ENCODE peak calls at places on chromosomes 5 and 9, in ten cellular contexts. One of them, this sample, is unnamed.

GRCh38 chr5:117657591-117657990 is 1083.0 kb upstream of the SEMA6A start:
- DNase-seq in stimulated activated CD4-positive, alpha-beta T cell treated with anti-CD3 and anti-CD28 coated beads, Interleukin-12 subunit alpha, Interleukin-12 subunit beta, amount 100 ng/mL, for 4 hours: no peak
- DNase-seq in GM23248: no peak
- DNase-seq in astrocyte of the spinal cord: peak; percentile 57
- DNase-seq in HFF-Myc: no peak
- DNase-seq in cardiac septum: no peak
- DNase-seq in HuH-7: no peak
- DNase-seq in DMS153: peak; percentile 76
- DNase-seq in psoas muscle: no peak
- DNase-seq in GM10248: no peak
- DNase-seq in this sample: no peak

GRCh38 chr5:120803282-120803681 is 339.2 kb downstream of the PRR16 start:
- DNase-seq in stimulated activated CD4-positive, alpha-beta T cell treated with anti-CD3 and anti-CD28 coated beads, Interleukin-12 subunit alpha, Interleukin-12 subunit beta, amount 100 ng/mL, for 4 hours: no peak
- DNase-seq in GM23248: peak; percentile 63
- DNase-seq in astrocyte of the spinal cord: peak; percentile 49
- DNase-seq in HFF-Myc: no peak
- DNase-seq in cardiac septum: no peak
- DNase-seq in HuH-7: no peak
- DNase-seq in DMS153: no peak
- DNase-seq in psoas muscle: no peak
- DNase-seq in GM10248: no peak
- DNase-seq in this sample: no peak

GRCh38 chr9:137717776-137718327 is 99.0 kb downstream of the EHMT1 start:
- DNase-seq in stimulated activated CD4-positive, alpha-beta T cell treated with anti-CD3 and anti-CD28 coated beads, Interleukin-12 subunit alpha, Interleukin-12 subunit beta, amount 100 ng/mL, for 4 hours: no peak
- DNase-seq in GM23248: no peak
- DNase-seq in astrocyte of the spinal cord: no peak
- DNase-seq in HFF-Myc: no peak
- DNase-seq in cardiac septum: no peak
- DNase-seq in HuH-7: no peak
- DNase-seq in DMS153: no peak
- DNase-seq in psoas muscle: no peak
- DNase-seq in GM10248: no peak
- DNase-seq in this sample: no peak

GRCh38 chr9:19969721-19970120 is 180.9 kb upstream of the SLC24A2 start:
- DNase-seq in stimulated activated CD4-positive, alpha-beta T cell treated with anti-CD3 and anti-CD28 coated beads, Interleukin-12 subunit alpha, Interleukin-12 subunit beta, amount 100 ng/mL, for 4 hours: no peak
- DNase-seq in GM23248: peak; percentile 66
- DNase-seq in astrocyte of the spinal cord: no peak
- DNase-seq in HFF-Myc: no peak
- DNase-seq in cardiac septum: no peak
- DNase-seq in HuH-7: no peak
- DNase-seq in DMS153: no peak
- DNase-seq in psoas muscle: no peak
- DNase-seq in GM10248: no peak
- DNase-seq in this sample: no peak

GRCh38 chr5:45105491-45105994 is 296.8 kb downstream of the MRPS30 start:
- DNase-seq in stimulated activated CD4-positive, alpha-beta T cell treated with anti-CD3 and anti-CD28 coated beads, Interleukin-12 subunit alpha, Interleukin-12 subunit beta, amount 100 ng/mL, for 4 hours: no peak
- DNase-seq in GM23248: no peak
- DNase-seq in astrocyte of the spinal cord: no peak
- DNase-seq in HFF-Myc: no peak
- DNase-seq in cardiac septum: no peak
- DNase-seq in HuH-7: no peak
- DNase-seq in DMS153: no peak
- DNase-seq in psoas muscle: no peak
- DNase-seq in GM10248: no peak
- DNase-seq in this sample: no peak

GRCh38 chr9:92637886-92638620 is 31.9 kb downstream of the IPPK start:
- DNase-seq in stimulated activated CD4-positive, alpha-beta T cell treated with anti-CD3 and anti-CD28 coated beads, Interleukin-12 subunit alpha, Interleukin-12 subunit beta, amount 100 ng/mL, for 4 hours: no peak
- DNase-seq in GM23248: no peak
- DNase-seq in astrocyte of the spinal cord: no peak
- DNase-seq in HFF-Myc: no peak
- DNase-seq in cardiac septum: no peak
- DNase-seq in HuH-7: no peak
- DNase-seq in DMS153: no peak
- DNase-seq in psoas muscle: no peak
- DNase-seq in GM10248: no peak
- DNase-seq in this sample: no peak

GRCh38 chr5:139870677-139871076 is 75.1 kb downstream of the PSD2 start:
- DNase-seq in stimulated activated CD4-positive, alpha-beta T cell treated with anti-CD3 and anti-CD28 coated beads, Interleukin-12 subunit alpha, Interleukin-12 subunit beta, amount 100 ng/mL, for 4 hours: no peak
- DNase-seq in GM23248: no peak
- DNase-seq in astrocyte of the spinal cord: no peak
- DNase-seq in HFF-Myc: no peak
- DNase-seq in cardiac septum: no peak
- DNase-seq in HuH-7: no peak
- DNase-seq in DMS153: no peak
- DNase-seq in psoas muscle: no peak
- DNase-seq in GM10248: no peak
- DNase-seq in this sample: no peak

GRCh38 chr9:90261698-90262097 is 380.9 kb downstream of the DIRAS2 start:
- DNase-seq in stimulated activated CD4-positive, alpha-beta T cell treated with anti-CD3 and anti-CD28 coated beads, Interleukin-12 subunit alpha, Interleukin-12 subunit beta, amount 100 ng/mL, for 4 hours: no peak
- DNase-seq in GM23248: no peak
- DNase-seq in astrocyte of the spinal cord: no peak
- DNase-seq in HFF-Myc: no peak
- DNase-seq in cardiac septum: no peak
- DNase-seq in HuH-7: no peak
- DNase-seq in DMS153: no peak
- DNase-seq in psoas muscle: no peak
- DNase-seq in GM10248: no peak
- DNase-seq in this sample: no peak

GRCh38 chr5:151094054-151094858 is 13.4 kb upstream of the TNIP1 start:
- DNase-seq in stimulated activated CD4-positive, alpha-beta T cell treated with anti-CD3 and anti-CD28 coated beads, Interleukin-12 subunit alpha, Interleukin-12 subunit beta, amount 100 ng/mL, for 4 hours: peak; percentile 43
- DNase-seq in GM23248: peak; percentile 60
- DNase-seq in astrocyte of the spinal cord: no peak
- DNase-seq in HFF-Myc: no peak
- DNase-seq in cardiac septum: no peak
- DNase-seq in HuH-7: peak; percentile 59
- DNase-seq in DMS153: no peak
- DNase-seq in psoas muscle: no peak
- DNase-seq in GM10248: peak; percentile 69
- DNase-seq in this sample: no peak

GRCh38 chr5:10519729-10520128 is 44.1 kb upstream of the ANKRD33B start:
- DNase-seq in stimulated activated CD4-positive, alpha-beta T cell treated with anti-CD3 and anti-CD28 coated beads, Interleukin-12 subunit alpha, Interleukin-12 subunit beta, amount 100 ng/mL, for 4 hours: no peak
- DNase-seq in GM23248: no peak
- DNase-seq in astrocyte of the spinal cord: no peak
- DNase-seq in HFF-Myc: no peak
- DNase-seq in cardiac septum: no peak
- DNase-seq in HuH-7: no peak
- DNase-seq in DMS153: no peak
- DNase-seq in psoas muscle: no peak
- DNase-seq in GM10248: no peak
- DNase-seq in this sample: no peak

GRCh38 chr9:7006417-7006816 is 248.6 kb downstream of the KDM4C start:
- DNase-seq in stimulated activated CD4-positive, alpha-beta T cell treated with anti-CD3 and anti-CD28 coated beads, Interleukin-12 subunit alpha, Interleukin-12 subunit beta, amount 100 ng/mL, for 4 hours: no peak
- DNase-seq in GM23248: no peak
- DNase-seq in astrocyte of the spinal cord: no peak
- DNase-seq in HFF-Myc: no peak
- DNase-seq in cardiac septum: no peak
- DNase-seq in HuH-7: no peak
- DNase-seq in DMS153: no peak
- DNase-seq in psoas muscle: no peak
- DNase-seq in GM10248: no peak
- DNase-seq in this sample: no peak

GRCh38 chr5:352639-353598 is 31.4 kb downstream of the AHRR start:
- DNase-seq in stimulated activated CD4-positive, alpha-beta T cell treated with anti-CD3 and anti-CD28 coated beads, Interleukin-12 subunit alpha, Interleukin-12 subunit beta, amount 100 ng/mL, for 4 hours: no peak
- DNase-seq in GM23248: no peak
- DNase-seq in astrocyte of the spinal cord: no peak
- DNase-seq in HFF-Myc: no peak
- DNase-seq in cardiac septum: no peak
- DNase-seq in HuH-7: no peak
- DNase-seq in DMS153: no peak
- DNase-seq in psoas muscle: no peak
- DNase-seq in GM10248: peak; percentile 24
- DNase-seq in this sample: no peak

GRCh38 chr5:24633705-24634325 is 11.0 kb downstream of the CDH10 start:
- DNase-seq in stimulated activated CD4-positive, alpha-beta T cell treated with anti-CD3 and anti-CD28 coated beads, Interleukin-12 subunit alpha, Interleukin-12 subunit beta, amount 100 ng/mL, for 4 hours: no peak
- DNase-seq in GM23248: peak; percentile 56
- DNase-seq in astrocyte of the spinal cord: peak; percentile 47
- DNase-seq in HFF-Myc: peak; percentile 6
- DNase-seq in cardiac septum: no peak
- DNase-seq in HuH-7: peak; percentile 2
- DNase-seq in DMS153: peak; percentile 29
- DNase-seq in psoas muscle: no peak
- DNase-seq in GM10248: peak; percentile 8
- DNase-seq in this sample: no peak

GRCh38 chr5:166936351-166936750 is 1355.1 kb upstream of the WWC1 start:
- DNase-seq in stimulated activated CD4-positive, alpha-beta T cell treated with anti-CD3 and anti-CD28 coated beads, Interleukin-12 subunit alpha, Interleukin-12 subunit beta, amount 100 ng/mL, for 4 hours: no peak
- DNase-seq in GM23248: no peak
- DNase-seq in astrocyte of the spinal cord: no peak
- DNase-seq in HFF-Myc: no peak
- DNase-seq in cardiac septum: no peak
- DNase-seq in HuH-7: no peak
- DNase-seq in DMS153: no peak
- DNase-seq in psoas muscle: no peak
- DNase-seq in GM10248: no peak
- DNase-seq in this sample: no peak

GRCh38 chr5:82595083-82595482 is 316.9 kb upstream of the RPS23 start:
- DNase-seq in stimulated activated CD4-positive, alpha-beta T cell treated with anti-CD3 and anti-CD28 coated beads, Interleukin-12 subunit alpha, Interleukin-12 subunit beta, amount 100 ng/mL, for 4 hours: no peak
- DNase-seq in GM23248: no peak
- DNase-seq in astrocyte of the spinal cord: no peak
- DNase-seq in HFF-Myc: no peak
- DNase-seq in cardiac septum: no peak
- DNase-seq in HuH-7: no peak
- DNase-seq in DMS153: no peak
- DNase-seq in psoas muscle: no peak
- DNase-seq in GM10248: no peak
- DNase-seq in this sample: no peak

GRCh38 chr9:129482521-129483466 is 138.1 kb downstream of the C9orf50 start:
- DNase-seq in stimulated activated CD4-positive, alpha-beta T cell treated with anti-CD3 and anti-CD28 coated beads, Interleukin-12 subunit alpha, Interleukin-12 subunit beta, amount 100 ng/mL, for 4 hours: peak; percentile 44
- DNase-seq in GM23248: peak; percentile 98
- DNase-seq in astrocyte of the spinal cord: peak; percentile 91
- DNase-seq in HFF-Myc: no peak
- DNase-seq in cardiac septum: peak; percentile 89
- DNase-seq in HuH-7: peak; percentile 72
- DNase-seq in DMS153: peak; percentile 63
- DNase-seq in psoas muscle: peak; percentile 89
- DNase-seq in GM10248: no peak
- DNase-seq in this sample: peak; percentile 65

GRCh38 chr9:81092057-81092456 is 597.3 kb downstream of the TLE1 start:
- DNase-seq in stimulated activated CD4-positive, alpha-beta T cell treated with anti-CD3 and anti-CD28 coated beads, Interleukin-12 subunit alpha, Interleukin-12 subunit beta, amount 100 ng/mL, for 4 hours: no peak
- DNase-seq in GM23248: no peak
- DNase-seq in astrocyte of the spinal cord: no peak
- DNase-seq in HFF-Myc: no peak
- DNase-seq in cardiac septum: no peak
- DNase-seq in HuH-7: no peak
- DNase-seq in DMS153: no peak
- DNase-seq in psoas muscle: no peak
- DNase-seq in GM10248: no peak
- DNase-seq in this sample: no peak

GRCh38 chr9:108786756-108787663 is 68.8 kb downstream of the ACTL7B start:
- DNase-seq in stimulated activated CD4-positive, alpha-beta T cell treated with anti-CD3 and anti-CD28 coated beads, Interleukin-12 subunit alpha, Interleukin-12 subunit beta, amount 100 ng/mL, for 4 hours: no peak
- DNase-seq in GM23248: peak; percentile 69
- DNase-seq in astrocyte of the spinal cord: peak; percentile 50
- DNase-seq in HFF-Myc: no peak
- DNase-seq in cardiac septum: no peak
- DNase-seq in HuH-7: no peak
- DNase-seq in DMS153: no peak
- DNase-seq in psoas muscle: no peak
- DNase-seq in GM10248: no peak
- DNase-seq in this sample: no peak

This sample was measured in glutamatergic neuron.